ENCODE peak calls at places on chromosomes 1 and 21, in six cellular contexts. One of them, this sample, is unnamed.

GRCh38 chr1:226709942-226710341 is 29.1 kb downstream of the ITPKB start:
- DNase-seq in cardiac fibroblast: no peak
- DNase-seq in HL-60: no peak
- DNase-seq in brain microvascular endothelial cell: no peak
- DNase-seq in AG04450: no peak
- DNase-seq in SK-N-SH: no peak
- DNase-seq in this sample: no peak

GRCh38 chr21:38351961-38352521 is 95.2 kb downstream of the KCNJ15 start:
- DNase-seq in cardiac fibroblast: peak
- DNase-seq in HL-60: no peak
- DNase-seq in brain microvascular endothelial cell: peak
- DNase-seq in AG04450: peak
- DNase-seq in SK-N-SH: no peak
- DNase-seq in this sample: no peak

GRCh38 chr1:97046765-97047411 is 325.3 kb downstream of the PTBP2 start:
- DNase-seq in cardiac fibroblast: no peak
- DNase-seq in HL-60: no peak
- DNase-seq in brain microvascular endothelial cell: no peak
- DNase-seq in AG04450: no peak
- DNase-seq in SK-N-SH: no peak
- DNase-seq in this sample: no peak

GRCh38 chr1:167528057-167528705 is 9.9 kb upstream of the CD247 start:
- DNase-seq in cardiac fibroblast: no peak
- DNase-seq in HL-60: no peak
- DNase-seq in brain microvascular endothelial cell: no peak
- DNase-seq in AG04450: no peak
- DNase-seq in SK-N-SH: no peak
- DNase-seq in this sample: no peak

GRCh38 chr1:173043253-173043652 is 7.5 kb downstream of the TNFSF18 start:
- DNase-seq in cardiac fibroblast: peak
- DNase-seq in HL-60: no peak
- DNase-seq in brain microvascular endothelial cell: peak
- DNase-seq in AG04450: no peak
- DNase-seq in SK-N-SH: no peak
- DNase-seq in this sample: no peak

GRCh38 chr1:164991763-164992162 is 364.8 kb downstream of the LMX1A start:
- DNase-seq in cardiac fibroblast: no peak
- DNase-seq in HL-60: no peak
- DNase-seq in brain microvascular endothelial cell: no peak
- DNase-seq in AG04450: no peak
- DNase-seq in SK-N-SH: no peak
- DNase-seq in this sample: no peak

GRCh38 chr1:203999618-204000017 is 73.3 kb upstream of the SOX13 start:
- DNase-seq in cardiac fibroblast: no peak
- DNase-seq in HL-60: no peak
- DNase-seq in brain microvascular endothelial cell: peak
- DNase-seq in AG04450: no peak
- DNase-seq in SK-N-SH: no peak
- DNase-seq in this sample: no peak

GRCh38 chr1:207021139-207021861 is 11.3 kb downstream of the C1orf116 start:
- DNase-seq in cardiac fibroblast: peak
- DNase-seq in HL-60: no peak
- DNase-seq in brain microvascular endothelial cell: peak
- DNase-seq in AG04450: no peak
- DNase-seq in SK-N-SH: peak
- DNase-seq in this sample: no peak

GRCh38 chr1:85596531-85596930 is 16.0 kb downstream of the CCN1 start:
- DNase-seq in cardiac fibroblast: no peak
- DNase-seq in HL-60: no peak
- DNase-seq in brain microvascular endothelial cell: no peak
- DNase-seq in AG04450: no peak
- DNase-seq in SK-N-SH: no peak
- DNase-seq in this sample: no peak

GRCh38 chr1:205748398-205749093 is 1.4 kb downstream of the NUCKS1 start:
- DNase-seq in cardiac fibroblast: peak
- DNase-seq in HL-60: peak
- DNase-seq in brain microvascular endothelial cell: peak
- DNase-seq in AG04450: peak
- DNase-seq in SK-N-SH: peak
- DNase-seq in this sample: peak

GRCh38 chr1:55813619-55814018 is 598.5 kb upstream of the USP24 start:
- DNase-seq in cardiac fibroblast: peak
- DNase-seq in HL-60: no peak
- DNase-seq in brain microvascular endothelial cell: no peak
- DNase-seq in AG04450: peak
- DNase-seq in SK-N-SH: no peak
- DNase-seq in this sample: no peak

GRCh38 chr1:27966402-27967105 is 6.8 kb downstream of the XKR8 start:
- DNase-seq in cardiac fibroblast: no peak
- DNase-seq in HL-60: no peak
- DNase-seq in brain microvascular endothelial cell: no peak
- DNase-seq in AG04450: no peak
- DNase-seq in SK-N-SH: no peak
- DNase-seq in this sample: no peak

GRCh38 chr21:44365967-44366585 is 12.7 kb downstream of the TRPM2 start:
- DNase-seq in cardiac fibroblast: no peak
- DNase-seq in HL-60: no peak
- DNase-seq in brain microvascular endothelial cell: no peak
- DNase-seq in AG04450: no peak
- DNase-seq in SK-N-SH: peak
- DNase-seq in this sample: no peak

GRCh38 chr1:90879281-90879680 is 142.6 kb downstream of the ZNF644 start:
- DNase-seq in cardiac fibroblast: peak
- DNase-seq in HL-60: no peak
- DNase-seq in brain microvascular endothelial cell: no peak
- DNase-seq in AG04450: no peak
- DNase-seq in SK-N-SH: no peak
- DNase-seq in this sample: no peak

GRCh38 chr1:243291287-243291686 is 35.4 kb downstream of the SDCCAG8 start:
- DNase-seq in cardiac fibroblast: no peak
- DNase-seq in HL-60: no peak
- DNase-seq in brain microvascular endothelial cell: no peak
- DNase-seq in AG04450: no peak
- DNase-seq in SK-N-SH: no peak
- DNase-seq in this sample: no peak

GRCh38 chr1:243286409-243287127 is 30.7 kb downstream of the SDCCAG8 start:
- DNase-seq in cardiac fibroblast: no peak
- DNase-seq in HL-60: peak
- DNase-seq in brain microvascular endothelial cell: no peak
- DNase-seq in AG04450: no peak
- DNase-seq in SK-N-SH: no peak
- DNase-seq in this sample: no peak

GRCh38 chr1:243287128-243287470 is 31.3 kb downstream of the SDCCAG8 start:
- DNase-seq in cardiac fibroblast: no peak
- DNase-seq in HL-60: no peak
- DNase-seq in brain microvascular endothelial cell: no peak
- DNase-seq in AG04450: no peak
- DNase-seq in SK-N-SH: no peak
- DNase-seq in this sample: no peak

GRCh38 chr1:243288062-243288461 is 32.2 kb downstream of the SDCCAG8 start:
- DNase-seq in cardiac fibroblast: no peak
- DNase-seq in HL-60: no peak
- DNase-seq in brain microvascular endothelial cell: no peak
- DNase-seq in AG04450: no peak
- DNase-seq in SK-N-SH: no peak
- DNase-seq in this sample: no peak

GRCh38 chr1:243287652-243288051 is 31.8 kb downstream of the SDCCAG8 start:
- DNase-seq in cardiac fibroblast: peak
- DNase-seq in HL-60: peak
- DNase-seq in brain microvascular endothelial cell: peak
- DNase-seq in AG04450: peak
- DNase-seq in SK-N-SH: no peak
- DNase-seq in this sample: peak
- TF ChIP-seq CTCF in cardiac fibroblast: no peak
- TF ChIP-seq CTCF in HL-60: no peak
- TF ChIP-seq CTCF in brain microvascular endothelial cell: no peak
- TF ChIP-seq CTCF in AG04450: no peak
- TF ChIP-seq CTCF in SK-N-SH: no peak
- TF ChIP-seq CTCF in this sample: no peak

DNA sequence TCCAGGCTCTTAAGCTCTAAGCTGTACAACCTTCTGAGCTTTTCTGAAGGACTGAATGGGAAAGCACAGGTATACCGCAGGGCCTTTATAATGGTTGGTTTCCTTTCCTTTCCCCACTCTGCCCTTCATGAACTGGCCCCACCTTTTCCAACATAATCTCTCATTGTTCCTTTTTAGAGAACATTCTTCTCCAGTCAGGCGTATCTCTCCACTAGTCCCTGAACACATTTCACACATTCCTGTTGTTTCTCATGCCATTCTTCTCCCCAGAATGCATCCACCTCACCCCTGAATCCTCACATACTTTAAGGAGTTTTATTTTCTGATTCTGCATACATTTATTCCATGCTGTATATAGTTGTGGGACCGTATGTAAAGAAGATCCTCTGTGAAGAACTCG is 41.3 kb downstream of the PGM1 start:
- DNase-seq in cardiac fibroblast: peak
- DNase-seq in HL-60: no peak
- DNase-seq in brain microvascular endothelial cell: no peak
- DNase-seq in AG04450: no peak
- DNase-seq in SK-N-SH: no peak
- DNase-seq in this sample: no peak
- H3K4me3 ChIP-seq in cardiac fibroblast: no peak
- H3K4me3 ChIP-seq in HL-60: no peak
- H3K4me3 ChIP-seq in brain microvascular endothelial cell: no peak
- H3K4me3 ChIP-seq in AG04450: no peak
- H3K4me3 ChIP-seq in SK-N-SH: no peak
- H3K4me3 ChIP-seq in this sample: no peak

DNA sequence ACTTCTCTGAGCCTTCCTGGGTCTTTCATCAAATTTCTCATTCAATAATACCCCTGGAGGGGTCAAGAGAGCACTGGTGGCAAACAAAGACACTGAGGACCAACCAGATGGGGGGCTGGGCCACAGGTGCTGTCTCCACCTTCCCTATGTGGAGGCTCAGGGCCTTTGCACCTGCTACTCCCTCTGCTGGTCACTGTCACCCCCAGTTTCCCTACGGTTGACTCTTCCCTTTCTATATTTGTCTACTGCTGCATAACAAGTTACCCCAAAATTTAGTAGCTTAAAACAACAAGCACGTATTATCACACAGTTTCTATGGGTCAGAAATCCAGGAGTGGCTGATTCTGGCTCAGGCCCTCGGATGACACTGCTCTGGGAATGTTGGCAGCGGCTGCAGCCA is 138.8 kb upstream of the RUNX3 start:
- DNase-seq in cardiac fibroblast: no peak
- DNase-seq in HL-60: no peak
- DNase-seq in brain microvascular endothelial cell: no peak
- DNase-seq in AG04450: no peak
- DNase-seq in SK-N-SH: no peak
- DNase-seq in this sample: no peak
- TF ChIP-seq CTCF in cardiac fibroblast: no peak
- TF ChIP-seq CTCF in HL-60: no peak
- TF ChIP-seq CTCF in brain microvascular endothelial cell: peak
- TF ChIP-seq CTCF in AG04450: no peak
- TF ChIP-seq CTCF in SK-N-SH: peak
- TF ChIP-seq CTCF in this sample: peak

GRCh38 chr1:244431166-244431565 is 20.5 kb downstream of the ADSS2 start:
- DNase-seq in cardiac fibroblast: no peak
- DNase-seq in HL-60: no peak
- DNase-seq in brain microvascular endothelial cell: no peak
- DNase-seq in AG04450: no peak
- DNase-seq in SK-N-SH: no peak
- DNase-seq in this sample: no peak

GRCh38 chr1:244437108-244437507 is 14.6 kb downstream of the ADSS2 start:
- DNase-seq in cardiac fibroblast: peak
- DNase-seq in HL-60: no peak
- DNase-seq in brain microvascular endothelial cell: no peak
- DNase-seq in AG04450: no peak
- DNase-seq in SK-N-SH: no peak
- DNase-seq in this sample: no peak

GRCh38 chr1:244439391-244440032 is 12.2 kb downstream of the ADSS2 start:
- DNase-seq in cardiac fibroblast: no peak
- DNase-seq in HL-60: no peak
- DNase-seq in brain microvascular endothelial cell: no peak
- DNase-seq in AG04450: no peak
- DNase-seq in SK-N-SH: no peak
- DNase-seq in this sample: no peak

GRCh38 chr1:244435562-244436205 is 16.0 kb downstream of the ADSS2 start:
- DNase-seq in cardiac fibroblast: peak
- DNase-seq in HL-60: no peak
- DNase-seq in brain microvascular endothelial cell: peak
- DNase-seq in AG04450: no peak
- DNase-seq in SK-N-SH: no peak
- DNase-seq in this sample: no peak

GRCh38 chr1:244436336-244437102 is 15.2 kb downstream of the ADSS2 start:
- DNase-seq in cardiac fibroblast: peak
- DNase-seq in HL-60: no peak
- DNase-seq in brain microvascular endothelial cell: peak
- DNase-seq in AG04450: no peak
- DNase-seq in SK-N-SH: no peak
- DNase-seq in this sample: no peak
- H3K4me3 ChIP-seq in cardiac fibroblast: no peak
- H3K4me3 ChIP-seq in HL-60: no peak
- H3K4me3 ChIP-seq in brain microvascular endothelial cell: no peak
- H3K4me3 ChIP-seq in AG04450: no peak
- H3K4me3 ChIP-seq in SK-N-SH: no peak
- H3K4me3 ChIP-seq in this sample: no peak

DNA sequence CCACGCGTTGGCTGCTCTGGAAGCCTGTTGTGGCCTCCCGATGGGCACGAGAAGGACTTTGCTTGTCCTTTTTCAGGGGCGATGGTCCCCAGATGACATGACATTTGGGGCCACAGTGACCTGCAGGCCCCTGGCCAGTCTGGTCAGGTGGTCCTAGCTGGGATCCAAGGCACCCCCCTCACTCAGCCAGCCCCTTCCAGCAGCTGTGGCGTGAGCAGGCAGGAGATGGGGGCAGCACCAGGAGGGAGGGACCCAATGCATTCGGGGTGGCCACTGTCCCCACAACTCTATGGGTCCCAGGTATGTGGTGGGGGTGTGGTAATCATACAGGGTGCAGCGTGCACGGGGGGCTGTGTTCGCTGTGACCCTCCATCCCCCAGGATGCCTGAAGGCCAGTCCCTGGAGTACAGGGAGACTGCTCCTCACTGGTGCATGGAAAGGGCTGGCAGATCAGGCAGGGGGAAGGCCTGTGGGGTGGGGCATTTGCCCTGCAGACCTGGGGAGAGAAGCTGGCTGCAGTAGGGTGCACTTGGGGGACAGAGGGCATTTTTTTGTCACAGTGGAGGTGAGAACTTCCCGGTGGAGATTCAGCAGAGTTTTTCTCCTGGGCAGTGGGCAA is 31.7 kb downstream of the WNT3A start:
- DNase-seq in cardiac fibroblast: no peak
- DNase-seq in HL-60: no peak
- DNase-seq in brain microvascular endothelial cell: no peak
- DNase-seq in AG04450: no peak
- DNase-seq in SK-N-SH: no peak
- DNase-seq in this sample: no peak
- TF ChIP-seq CTCF in cardiac fibroblast: no peak
- TF ChIP-seq CTCF in HL-60: no peak
- TF ChIP-seq CTCF in brain microvascular endothelial cell: no peak
- TF ChIP-seq CTCF in AG04450: no peak
- TF ChIP-seq CTCF in SK-N-SH: no peak
- TF ChIP-seq CTCF in this sample: no peak

GRCh38 chr1:218867941-218868656 is 305.6 kb upstream of the LYPLAL1 start:
- DNase-seq in cardiac fibroblast: peak
- DNase-seq in HL-60: no peak
- DNase-seq in brain microvascular endothelial cell: peak
- DNase-seq in AG04450: no peak
- DNase-seq in SK-N-SH: no peak
- DNase-seq in this sample: no peak
- H3K4me3 ChIP-seq in cardiac fibroblast: no peak
- H3K4me3 ChIP-seq in HL-60: no peak
- H3K4me3 ChIP-seq in brain microvascular endothelial cell: no peak
- H3K4me3 ChIP-seq in AG04450: no peak
- H3K4me3 ChIP-seq in SK-N-SH: no peak
- H3K4me3 ChIP-seq in this sample: no peak

This sample was measured in GM12864.